ENCODE peak calls at places on chromosomes 11 and 22, in eight cellular contexts. U is SK-N-SH, J is GM23338, B is MM.1S, V is PC-3, M is HCT116, N is neural progenitor cell, G is OCI-LY7. P is an unnamed sample.

GRCh38 chr11:5366856-5367255 is 15.5 kb downstream of the OR51B6 start:
- DNase-seq in U (no peak), J (no peak), B (no peak), V (no peak), M (no peak), N (no peak), G (no peak), P (no peak)

GRCh38 chr11:125276635-125277008 is 112.1 kb downstream of the PKNOX2 start:
- DNase-seq in U (no peak), J (no peak), B (no peak), V (no peak), M (no peak), N (no peak), G (no peak), P (no peak)

GRCh38 chr11:60970369-60970774 is 1.1 kb upstream of the CD6 start:
- DNase-seq in U (peak), J (peak), B (peak), V (peak), M (peak), N (peak), G (peak), P (peak)

GRCh38 chr11:326592-326841 is 5.9 kb upstream of the IFITM3 start:
- DNase-seq in U (peak), J (no peak), B (no peak), V (no peak), M (no peak), N (no peak), G (no peak), P (no peak)

GRCh38 chr11:114317738-114318137 is 21.5 kb downstream of the NNMT start:
- DNase-seq in U (peak), J (peak), B (peak), V (peak), M (peak), N (peak), G (peak), P (peak)

GRCh38 chr11:60938500-60938899 is 13.5 kb downstream of the SLC15A3 start:
- DNase-seq in U (no peak), J (no peak), B (no peak), V (no peak), M (no peak), N (no peak), G (no peak), P (no peak)

GRCh38 chr11:75626692-75627536 is 41.9 kb downstream of the MAP6 start:
- DNase-seq in U (peak), J (no peak), B (no peak), V (no peak), M (no peak), N (peak), G (no peak), P (no peak)

GRCh38 chr11:1402776-1403620 is 13.3 kb downstream of the BRSK2 start:
- DNase-seq in U (no peak), J (no peak), B (no peak), V (no peak), M (no peak), N (no peak), G (peak), P (no peak)

GRCh38 chr11:12506502-12506921 is 129.1 kb downstream of the PARVA start:
- DNase-seq in U (peak), J (no peak), B (no peak), V (no peak), M (no peak), N (no peak), G (no peak), P (peak)

GRCh38 chr22:23652286-23652685 is 20.2 kb upstream of the DRICH1 start:
- DNase-seq in U (no peak), J (no peak), B (no peak), V (no peak), M (no peak), N (no peak), G (no peak), P (no peak)

GRCh38 chr11:37500425-37500824 is 902.4 kb upstream of the RAG2 start:
- DNase-seq in U (no peak), J (no peak), B (no peak), V (peak), M (no peak), N (peak), G (no peak), P (peak)

GRCh38 chr11:62542111-62542745 is 4.4 kb downstream of the AHNAK start:
- DNase-seq in U (no peak), J (no peak), B (no peak), V (no peak), M (no peak), N (no peak), G (no peak), P (no peak)

GRCh38 chr11:134383576-134384221 is 28.3 kb downstream of the B3GAT1 start:
- DNase-seq in U (no peak), J (no peak), B (no peak), V (no peak), M (no peak), N (no peak), G (no peak), P (no peak)

GRCh38 chr11:57781529-57781943 is 19.9 kb downstream of the CTNND1 start:
- DNase-seq in U (no peak), J (peak), B (no peak), V (peak), M (peak), N (peak), G (no peak), P (peak)

GRCh38 chr22:37760152-37760551 is 47.6 kb upstream of the GCAT start:
- DNase-seq in U (no peak), J (no peak), B (no peak), V (no peak), M (no peak), N (no peak), G (no peak), P (peak)

GRCh38 chr22:28435271-28435825 is 244.3 kb downstream of the TTC28 start:
- DNase-seq in U (no peak), J (peak), B (no peak), V (peak), M (no peak), N (no peak), G (no peak), P (no peak)

GRCh38 chr11:128803440-128803839 is 63.7 kb downstream of the KCNJ1 start:
- DNase-seq in U (no peak), J (no peak), B (no peak), V (no peak), M (no peak), N (no peak), G (no peak), P (no peak)

GRCh38 chr11:20397281-20397680 is 9.8 kb downstream of the PRMT3 start:
- DNase-seq in U (peak), J (peak), B (peak), V (peak), M (peak), N (peak), G (peak), P (peak)

GRCh38 chr11:76588455-76589325 is 81.9 kb downstream of the LRRC32 start:
- DNase-seq in U (peak), J (no peak), B (peak), V (no peak), M (no peak), N (no peak), G (peak), P (peak)

GRCh38 chr22:35328472-35328885 is 28.8 kb downstream of the TOM1 start:
- DNase-seq in U (no peak), J (no peak), B (no peak), V (no peak), M (no peak), N (no peak), G (no peak), P (peak)

GRCh38 chr22:22931557-22932270 is 44.1 kb downstream of the IGLL5 start:
- DNase-seq in U (no peak), J (no peak), B (peak), V (no peak), M (no peak), N (no peak), G (peak), P (no peak)

GRCh38 chr11:105861225-105861624 is 160.8 kb downstream of the MSANTD4 start:
- DNase-seq in U (no peak), J (peak), B (no peak), V (peak), M (no peak), N (no peak), G (no peak), P (peak)

GRCh38 chr11:12144306-12145174 is 34.1 kb downstream of the MICAL2 start:
- DNase-seq in U (no peak), J (no peak), B (no peak), V (no peak), M (no peak), N (no peak), G (no peak), P (no peak)

GRCh38 chr22:37303821-37304274 is 21.5 kb downstream of the CYTH4 start:
- DNase-seq in U (no peak), J (no peak), B (no peak), V (peak), M (peak), N (no peak), G (no peak), P (peak)

GRCh38 chr11:3952715-3953114 is 97.3 kb downstream of the STIM1 start:
- DNase-seq in U (no peak), J (no peak), B (no peak), V (no peak), M (no peak), N (no peak), G (no peak), P (no peak)

GRCh38 chr11:3949132-3949531 is 93.7 kb downstream of the STIM1 start:
- DNase-seq in U (no peak), J (no peak), B (peak), V (no peak), M (no peak), N (no peak), G (peak), P (no peak)

GRCh38 chr11:3954448-3955298 is 99.2 kb downstream of the STIM1 start:
- DNase-seq in U (no peak), J (no peak), B (no peak), V (peak), M (no peak), N (no peak), G (no peak), P (no peak)

GRCh38 chr11:3953327-3953726 is 97.9 kb downstream of the STIM1 start:
- DNase-seq in U (no peak), J (no peak), B (no peak), V (peak), M (no peak), N (no peak), G (no peak), P (no peak)

DNA sequence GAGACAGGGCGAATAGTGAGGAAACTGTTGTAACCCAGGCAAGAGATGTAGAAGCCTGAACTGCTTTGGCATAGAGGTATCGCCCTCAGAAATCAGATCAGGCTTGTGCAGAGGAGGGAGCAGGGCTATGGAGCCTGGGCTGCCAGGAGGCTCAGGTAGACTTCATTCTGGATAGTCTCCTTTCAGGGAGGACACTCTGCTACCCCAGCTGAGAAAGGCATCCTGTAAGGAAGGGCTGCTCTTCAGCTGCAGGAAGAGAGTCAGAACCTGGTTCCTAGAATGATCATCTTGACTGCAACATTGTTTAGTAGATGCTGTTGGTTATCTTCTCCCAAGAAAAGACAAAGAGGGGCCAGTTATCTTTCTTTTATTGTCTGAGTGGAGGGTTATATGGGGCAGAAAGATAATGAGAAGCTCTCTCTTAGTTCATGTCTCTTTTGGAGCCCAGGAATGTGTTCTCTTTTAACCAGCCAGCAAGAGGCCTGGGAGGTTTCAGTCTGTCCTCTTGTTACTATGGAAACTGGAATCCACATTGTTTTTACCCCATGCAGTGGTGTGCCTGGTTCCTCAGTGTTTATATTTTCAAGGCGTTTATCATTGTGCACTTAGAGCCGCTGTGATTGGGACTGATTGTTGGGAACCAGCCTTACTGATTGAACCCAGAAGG is 95.7 kb downstream of the STIM1 start:
- DNase-seq in U (no peak), J (peak), B (peak), V (no peak), M (no peak), N (peak), G (no peak), P (peak)
- TF ChIP-seq EZH2phosphoT487 in U (no peak), J (no peak), B (no peak), V (no peak), M (no peak), N (no peak), G (no peak), P (no peak)

DNA sequence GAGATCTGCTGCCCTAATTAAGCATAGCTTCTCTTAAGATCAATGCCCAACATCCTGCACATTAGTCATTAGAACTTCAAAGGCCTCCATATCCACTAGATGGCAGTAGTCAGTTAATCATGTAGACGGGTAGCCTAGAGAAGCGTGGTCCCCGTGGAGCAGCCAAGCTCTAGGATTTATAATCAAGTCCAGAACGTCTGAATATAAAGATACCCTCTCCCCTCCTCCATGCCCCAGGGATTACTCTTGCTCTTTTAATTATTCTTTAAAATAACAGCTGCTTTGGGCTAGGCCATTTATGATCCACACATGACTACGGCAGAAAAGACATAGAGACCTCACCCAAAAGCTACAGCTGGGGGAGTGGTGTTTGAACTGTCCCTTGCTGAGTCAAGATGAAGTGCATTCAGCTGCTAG is 327.6 kb upstream of the PLET1 start:
- DNase-seq in U (peak), J (peak), B (peak), V (peak), M (peak), N (peak), G (peak), P (peak)
- H3K4me2 ChIP-seq in U (no peak), J (no peak), B (no peak), V (peak), M (no peak), N (no peak), G (no peak), P (peak)

DNA sequence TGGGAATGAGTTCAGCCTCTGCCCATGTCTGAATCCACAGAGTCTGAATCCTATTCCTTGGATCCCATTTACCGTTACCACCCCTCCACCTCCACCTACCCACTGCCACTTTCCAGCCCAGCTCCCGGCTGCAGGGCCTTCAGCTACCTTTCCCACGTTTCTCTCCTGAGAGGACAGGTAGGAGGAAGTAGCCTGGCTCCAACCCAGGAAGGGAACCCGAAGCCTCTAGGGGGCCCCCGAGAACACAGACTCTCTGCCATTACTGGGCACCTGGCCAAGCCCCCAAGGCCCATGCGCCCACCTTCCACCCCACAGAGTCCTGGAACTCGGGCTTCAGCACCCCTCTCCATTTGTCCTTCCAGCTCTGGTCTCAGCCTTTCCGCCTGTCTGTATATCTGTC is 101.9 kb upstream of the LMO1 start:
- DNase-seq in U (no peak), J (peak), B (no peak), V (no peak), M (no peak), N (no peak), G (peak), P (no peak)
- TF ChIP-seq CTCF in U (no peak), J (peak), B (peak), V (peak), M (peak), N (peak), G (peak), P (no peak)

GRCh38 chr11:78838417-78838816 is 263.8 kb upstream of the NARS2 start:
- DNase-seq in U (no peak), J (peak), B (peak), V (peak), M (peak), N (no peak), G (no peak), P (no peak)

GRCh38 chr11:78840190-78840589 is 265.5 kb upstream of the NARS2 start:
- DNase-seq in U (peak), J (no peak), B (no peak), V (no peak), M (no peak), N (no peak), G (no peak), P (peak)

GRCh38 chr11:78835646-78836045 is 261.0 kb upstream of the NARS2 start:
- DNase-seq in U (no peak), J (no peak), B (no peak), V (peak), M (no peak), N (no peak), G (no peak), P (no peak)

GRCh38 chr11:78840623-78841022 is 266.0 kb upstream of the NARS2 start:
- DNase-seq in U (no peak), J (no peak), B (no peak), V (no peak), M (no peak), N (no peak), G (no peak), P (peak)

GRCh38 chr11:78841451-78842060 is 266.9 kb upstream of the NARS2 start:
- DNase-seq in U (no peak), J (peak), B (no peak), V (peak), M (no peak), N (no peak), G (no peak), P (peak)
- TF ChIP-seq EZH2phosphoT487 in U (no peak), J (no peak), B (no peak), V (no peak), M (no peak), N (no peak), G (no peak), P (no peak)

GRCh38 chr11:35323076-35323868 is 96.1 kb downstream of the SLC1A2 start:
- DNase-seq in U (no peak), J (no peak), B (no peak), V (peak), M (no peak), N (no peak), G (no peak), P (no peak)

GRCh38 chr11:35322321-35322979 is 96.9 kb downstream of the SLC1A2 start:
- DNase-seq in U (no peak), J (no peak), B (no peak), V (no peak), M (no peak), N (no peak), G (no peak), P (no peak)

GRCh38 chr11:35324981-35325380 is 94.4 kb downstream of the SLC1A2 start:
- DNase-seq in U (no peak), J (no peak), B (no peak), V (peak), M (no peak), N (no peak), G (no peak), P (no peak)

GRCh38 chr11:35326266-35326879 is 93.0 kb downstream of the SLC1A2 start:
- DNase-seq in U (no peak), J (no peak), B (no peak), V (no peak), M (no peak), N (no peak), G (no peak), P (no peak)

GRCh38 chr11:35324183-35324582 is 95.2 kb downstream of the SLC1A2 start:
- DNase-seq in U (no peak), J (no peak), B (no peak), V (no peak), M (no peak), N (no peak), G (no peak), P (no peak)
- H3K4me2 ChIP-seq in U (no peak), J (no peak), B (no peak), V (no peak), M (no peak), N (no peak), G (no peak), P (no peak)

GRCh38 chr22:43228330-43228729 is 41.4 kb upstream of the TTLL12 start:
- DNase-seq in U (peak), J (peak), B (no peak), V (peak), M (peak), N (peak), G (peak), P (peak)
- TF ChIP-seq CTCF in U (peak), J (peak), B (peak), V (peak), M (peak), N (peak), G (peak), P (peak)

DNA sequence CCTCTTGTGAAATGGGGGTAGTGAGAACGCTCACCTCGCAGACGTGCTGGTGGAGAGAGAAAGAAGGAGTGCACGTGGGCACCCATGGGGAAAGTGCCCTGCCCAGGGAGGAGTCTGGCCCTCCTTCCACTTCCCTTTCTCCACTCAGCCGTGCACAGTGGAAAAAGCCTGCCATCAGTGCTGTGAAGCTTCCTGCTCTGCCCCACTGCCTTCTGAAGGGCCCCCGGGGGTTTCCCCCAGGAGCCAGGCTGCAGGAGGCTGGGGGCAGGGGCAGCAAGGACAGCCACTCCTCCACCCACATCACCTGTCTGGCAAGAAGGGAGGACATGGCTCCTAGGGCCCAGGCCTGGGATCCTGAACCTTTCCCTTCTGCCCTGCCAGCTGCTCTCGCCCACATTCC is 7.6 kb downstream of the TP53I11 start:
- DNase-seq in U (no peak), J (no peak), B (no peak), V (no peak), M (no peak), N (no peak), G (peak), P (no peak)
- TF ChIP-seq EZH2phosphoT487 in U (no peak), J (no peak), B (no peak), V (no peak), M (no peak), N (no peak), G (no peak), P (no peak)

DNA sequence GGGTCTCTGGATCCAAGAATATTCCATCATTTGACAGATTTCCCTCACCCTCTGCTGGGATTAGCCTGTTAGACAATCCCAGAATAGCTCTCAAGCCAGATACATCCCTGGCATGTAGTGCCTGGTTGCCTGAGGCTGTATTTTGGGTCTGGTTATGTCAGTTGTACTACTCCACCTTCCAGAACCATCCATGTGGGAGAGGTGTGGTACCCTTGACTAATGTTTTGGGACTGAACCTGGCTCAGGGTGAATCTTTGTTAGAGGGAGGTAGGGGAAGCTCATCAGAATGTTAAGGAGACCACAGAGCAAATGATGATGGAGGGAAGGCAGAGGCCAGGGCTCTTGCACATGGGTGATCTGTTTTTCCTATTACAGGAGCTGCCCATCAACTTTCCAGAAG is 5.2 kb downstream of the C11orf52 start:
- DNase-seq in U (no peak), J (no peak), B (no peak), V (no peak), M (no peak), N (no peak), G (no peak), P (no peak)
- H3K4me2 ChIP-seq in U (no peak), J (no peak), B (no peak), V (no peak), M (no peak), N (no peak), G (no peak), P (peak)

GRCh38 chr11:117200813-117201515 is 1.8 kb downstream of the TAGLN start:
- DNase-seq in U (no peak), J (no peak), B (no peak), V (no peak), M (no peak), N (no peak), G (no peak), P (no peak)
- TF ChIP-seq CTCF in U (no peak), J (no peak), B (no peak), V (no peak), M (no peak), N (no peak), G (no peak), P (no peak)

GRCh38 chr11:115518983-115519382 is 14.8 kb upstream of the CADM1 start:
- DNase-seq in U (no peak), J (no peak), B (no peak), V (no peak), M (no peak), N (no peak), G (no peak), P (no peak)
- TF ChIP-seq EZH2phosphoT487 in U (no peak), J (no peak), B (no peak), V (no peak), M (no peak), N (no peak), G (no peak), P (no peak)

P was measured in hepatocyte.